ENCODE peak calls at places on chromosomes 6 and 20, in ten cellular contexts. N is left ventricle myocardium inferior; W is coronary artery; Z is upper lobe of left lung; B is GM06990; K is skeletal muscle cell; F is CD8-positive, alpha-beta T cell; I is Peyer's patch; X is AG04450; U is neuronal stem cell. M is an unnamed sample.
A peak's percentile ranks its signal among the peaks of the same experiment; 100 is the strongest.

GRCh38 chr6:36129889-36130671 is at the start of gene MAPK13:
- DNase-seq in N (no peak), W (no peak), Z (peak; percentile 92), B (peak; percentile 55), K (no peak), F (peak; percentile 34), I (peak; percentile 72), X (no peak), U (no peak), M (no peak)

GRCh38 chr6:143529095-143529494 is 17.6 kb upstream of the FUCA2 start:
- DNase-seq in N (no peak), W (no peak), Z (no peak), B (no peak), K (no peak), F (no peak), I (no peak), X (no peak), U (no peak), M (no peak)

GRCh38 chr6:2731281-2731909 is 19.3 kb downstream of the MYLK4 start:
- DNase-seq in N (no peak), W (no peak), Z (no peak), B (no peak), K (no peak), F (no peak), I (no peak), X (no peak), U (no peak), M (no peak)

GRCh38 chr20:2118783-2119182 is 17.2 kb downstream of the STK35 start:
- DNase-seq in N (no peak), W (no peak), Z (no peak), B (peak; percentile 48), K (no peak), F (no peak), I (no peak), X (no peak), U (no peak), M (no peak)

GRCh38 chr20:10492065-10492464 is 57.0 kb downstream of the SLX4IP start:
- DNase-seq in N (no peak), W (no peak), Z (no peak), B (no peak), K (no peak), F (no peak), I (no peak), X (no peak), U (no peak), M (peak; percentile 46)

GRCh38 chr6:34070315-34071110 is 75.4 kb downstream of the GRM4 start:
- DNase-seq in N (no peak), W (no peak), Z (no peak), B (no peak), K (no peak), F (no peak), I (no peak), X (no peak), U (no peak), M (no peak)

GRCh38 chr20:24546232-24546892 is 76.9 kb downstream of the SYNDIG1 start:
- DNase-seq in N (no peak), W (no peak), Z (no peak), B (no peak), K (no peak), F (no peak), I (no peak), X (no peak), U (no peak), M (no peak)

GRCh38 chr6:167928111-167928510 is 69.4 kb upstream of the KIF25 start:
- DNase-seq in N (no peak), W (no peak), Z (no peak), B (no peak), K (no peak), F (no peak), I (no peak), X (no peak), U (no peak), M (no peak)

GRCh38 chr6:26271640-26272090 is 93.3 kb upstream of the BTN3A2 start:
- DNase-seq in N (no peak), W (no peak), Z (no peak), B (no peak), K (no peak), F (no peak), I (peak; percentile 61), X (no peak), U (no peak), M (no peak)
- H3K4me3 ChIP-seq in N (peak overlapping the region; percentile 62), W (peak overlapping the region; percentile 70), Z (peak overlapping the region; percentile 33), B (peak overlapping the region; percentile 64), K (peak overlapping the region; percentile 59), F (peak overlapping the region; percentile 65), I (peak overlapping the region; percentile 59), X (peak overlapping the region; percentile 65), U (peak overlapping the region; percentile 88), M (peak overlapping the region; percentile 54)

GRCh38 chr20:18698735-18699380 is 111.0 kb downstream of the DTD1 start:
- DNase-seq in N (no peak), W (no peak), Z (no peak), B (no peak), K (no peak), F (no peak), I (no peak), X (no peak), U (no peak), M (no peak)

GRCh38 chr20:18701969-18702368 is 111.6 kb upstream of the SCP2D1 start:
- DNase-seq in N (no peak), W (no peak), Z (no peak), B (no peak), K (no peak), F (no peak), I (no peak), X (no peak), U (no peak), M (no peak)

GRCh38 chr20:18705906-18706305 is 107.7 kb upstream of the SCP2D1 start:
- DNase-seq in N (no peak), W (no peak), Z (no peak), B (no peak), K (no peak), F (no peak), I (no peak), X (no peak), U (no peak), M (no peak)

GRCh38 chr20:18705490-18705889 is 108.1 kb upstream of the SCP2D1 start:
- DNase-seq in N (no peak), W (no peak), Z (no peak), B (no peak), K (peak; percentile 81), F (no peak), I (no peak), X (peak; percentile 83), U (no peak), M (peak; percentile 77)

DNA sequence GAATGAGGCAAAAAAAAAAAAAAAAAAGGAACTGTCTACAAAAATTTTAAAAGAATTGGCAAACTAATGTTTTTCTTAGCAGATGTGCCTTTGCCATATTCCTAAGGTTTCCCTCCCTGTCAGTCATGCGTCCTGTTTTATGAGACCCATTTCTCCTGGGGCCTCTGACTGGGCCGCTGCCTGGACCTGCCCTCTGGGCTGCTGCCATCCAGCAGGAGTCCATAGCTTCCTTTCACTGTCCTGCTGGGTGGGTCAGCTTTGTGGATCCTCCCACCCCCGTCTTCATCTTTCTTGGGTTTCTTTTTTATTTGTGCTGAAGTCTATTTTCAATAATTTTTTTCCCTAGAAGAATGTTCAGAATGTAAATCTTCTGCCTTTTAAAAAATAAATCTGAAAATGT is 110.8 kb upstream of the SCP2D1 start:
- DNase-seq in N (peak; percentile 47), W (no peak), Z (no peak), B (no peak), K (no peak), F (no peak), I (no peak), X (no peak), U (no peak), M (no peak)
- H3K4me3 ChIP-seq in N (no peak overlapping the region), W (no peak overlapping the region), Z (no peak overlapping the region), B (no peak overlapping the region), K (no peak overlapping the region), F (no peak overlapping the region), I (no peak overlapping the region), X (no peak overlapping the region), U (no peak overlapping the region), M (no peak overlapping the region)

GRCh38 chr6:145813285-145814034 is 1.1 kb downstream of the FBXO30 start:
- DNase-seq in N (no peak), W (no peak), Z (no peak), B (peak; percentile 7), K (peak; percentile 26), F (no peak), I (no peak), X (no peak), U (no peak), M (peak; percentile 48)

GRCh38 chr6:145809785-145810184 is 4.8 kb downstream of the FBXO30 start:
- DNase-seq in N (no peak), W (no peak), Z (no peak), B (no peak), K (no peak), F (no peak), I (no peak), X (no peak), U (no peak), M (peak; percentile 5)

GRCh38 chr6:145809211-145809610 is 5.4 kb downstream of the FBXO30 start:
- DNase-seq in N (no peak), W (no peak), Z (no peak), B (peak; percentile 54), K (no peak), F (no peak), I (no peak), X (no peak), U (no peak), M (no peak)

GRCh38 chr6:145814035-145814500 is 527 bp downstream of the FBXO30 start:
- DNase-seq in N (peak; percentile 33), W (no peak), Z (no peak), B (no peak), K (no peak), F (peak; percentile 4), I (peak; percentile 59), X (no peak), U (peak; percentile 54), M (peak; percentile 3)

DNA sequence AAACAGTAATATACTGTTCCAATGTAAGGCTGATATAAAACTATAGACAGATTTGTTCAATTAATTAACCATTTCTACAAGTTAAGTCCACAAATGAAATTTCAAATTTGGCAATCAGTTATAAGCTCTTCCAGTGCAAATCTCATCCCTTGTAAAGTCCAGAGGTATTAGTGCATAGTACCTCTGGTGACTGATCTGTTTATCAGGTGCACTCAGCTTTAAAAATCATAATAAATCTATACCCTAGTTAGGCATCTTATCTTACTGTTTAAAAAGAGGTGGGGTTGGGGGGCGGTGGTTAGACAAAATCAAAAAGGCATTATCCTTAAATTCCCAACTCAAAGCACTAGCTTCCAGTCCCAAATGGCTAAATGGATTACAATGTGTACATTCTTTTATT is 2.9 kb downstream of the FBXO30 start:
- DNase-seq in N (no peak), W (no peak), Z (no peak), B (no peak), K (no peak), F (no peak), I (no peak), X (no peak), U (no peak), M (no peak)
- H3K4me3 ChIP-seq in N (peak overlapping the region; percentile 79), W (no peak overlapping the region), Z (no peak overlapping the region), B (no peak overlapping the region), K (peak overlapping the region; percentile 4), F (no peak overlapping the region), I (no peak overlapping the region), X (peak overlapping the region; percentile 11), U (no peak overlapping the region), M (no peak overlapping the region)

GRCh38 chr20:35171753-35172433 is at the start of gene PROCR:
- DNase-seq in N (peak; percentile 88), W (peak; percentile 87), Z (peak; percentile 89), B (no peak), K (peak; percentile 72), F (peak; percentile 5), I (peak; percentile 89), X (peak; percentile 74), U (peak; percentile 23), M (peak; percentile 57)
- H3K4me3 ChIP-seq in N (peak within 1 kb of the TSS; percentile 65), W (peak within 1 kb of the TSS; percentile 58), Z (peak within 1 kb of the TSS; percentile 25), B (no peak within 1 kb of the TSS), K (peak within 1 kb of the TSS; percentile 55), F (peak within 1 kb of the TSS; percentile 40), I (peak within 1 kb of the TSS; percentile 49), X (peak within 1 kb of the TSS; percentile 75), U (no peak within 1 kb of the TSS), M (peak within 1 kb of the TSS; percentile 43)

M was measured in AG09309.